ENCODE peak calls at places on chromosomes 6 and 20, in seven cellular contexts. D, A, P, Q, X, L and R are unnamed samples.

GRCh38 chr20:41335591-41335990 is 5.0 kb upstream of the LPIN3 start:
- DNase-seq in P (no peak), Q (no peak), L (no peak), X (no peak), D (no peak), A (no peak), R (no peak)

GRCh38 chr6:63527658-63528514 is 44.4 kb upstream of the LOC128125822 start:
- DNase-seq in P (no peak), D (peak), L (no peak), X (peak), Q (no peak), A (no peak), R (peak)

GRCh38 chr6:127345521-127345920 is 2.1 kb upstream of the ECHDC1 start:
- DNase-seq in A (no peak), Q (no peak), L (no peak), P (no peak), X (no peak), D (no peak), R (no peak)

GRCh38 chr6:148657053-148657452 is 89.8 kb upstream of the UST start:
- DNase-seq in A (no peak), P (no peak), D (no peak), L (no peak), Q (no peak), X (no peak), R (no peak)

GRCh38 chr6:107275330-107275865 is 160.1 kb upstream of the BEND3 start:
- DNase-seq in P (no peak), D (no peak), L (no peak), A (no peak), X (no peak), Q (no peak), R (no peak)

GRCh38 chr6:83311231-83311630 is 118.1 kb downstream of the RWDD2A start:
- DNase-seq in P (no peak), Q (no peak), A (no peak), X (no peak), L (no peak), D (no peak), R (no peak)

GRCh38 chr20:17845701-17846475 is 122.7 kb downstream of the SNX5 start:
- DNase-seq in D (no peak), Q (no peak), A (no peak), P (no peak), X (no peak), L (no peak), R (no peak)

GRCh38 chr20:49701313-49701731 is 12.4 kb downstream of the B4GALT5 start:
- DNase-seq in P (no peak), Q (no peak), X (no peak), L (no peak), A (no peak), D (no peak), R (no peak)

GRCh38 chr20:44494266-44494665 is 18.6 kb downstream of the TTPAL start:
- DNase-seq in P (no peak), X (no peak), A (no peak), D (peak), Q (no peak), L (no peak), R (no peak)

GRCh38 chr6:33710296-33711121 is 991 bp downstream of the UQCC2 start:
- DNase-seq in Q (no peak), P (no peak), L (no peak), X (no peak), D (no peak), A (no peak), R (no peak)

GRCh38 chr20:31872406-31872805 is 2.0 kb downstream of the TTLL9 start:
- DNase-seq in Q (no peak), P (no peak), A (no peak), D (no peak), X (no peak), L (no peak), R (no peak)

GRCh38 chr6:5997420-5998093 is 9.2 kb downstream of the NRN1 start:
- DNase-seq in X (no peak), D (no peak), A (no peak), P (no peak), Q (peak), L (peak), R (peak)

GRCh38 chr6:38933426-38933825 is 115.2 kb upstream of the GLP1R start:
- DNase-seq in L (no peak), P (no peak), A (no peak), D (no peak), X (peak), Q (no peak), R (no peak)

GRCh38 chr6:167454003-167454402 is 129.1 kb downstream of the TTLL2 start:
- DNase-seq in L (no peak), A (no peak), P (no peak), X (no peak), Q (no peak), D (no peak), R (no peak)

GRCh38 chr6:484086-484728 is 92.7 kb downstream of the IRF4 start:
- DNase-seq in D (no peak), P (no peak), L (no peak), X (no peak), A (no peak), Q (no peak), R (no peak)

GRCh38 chr20:61776491-61776890 is 289.2 kb downstream of the TAF4 start:
- DNase-seq in P (no peak), A (no peak), D (no peak), Q (no peak), L (no peak), X (no peak), R (no peak)

GRCh38 chr6:168063431-168063830 is 15.6 kb downstream of the FRMD1 start:
- DNase-seq in L (no peak), P (no peak), Q (no peak), X (no peak), D (no peak), A (no peak), R (no peak)

GRCh38 chr6:133274813-133275212 is 33.7 kb downstream of the EYA4 start:
- DNase-seq in D (no peak), P (no peak), X (no peak), L (no peak), A (no peak), Q (no peak), R (no peak)